ENCODE peak calls at places on chromosome 10, in nine cellular contexts. Y is OCI-LY7, U is GM23248, B is PC-3, X is GM23338, N is SK-N-SH, T is HCT116, C is neural progenitor cell, I is MM.1S. F is an unnamed sample.

GRCh38 chr10:57579926-57580325 is 687.8 kb downstream of the IPMK start:
- DNase-seq in N (peak; percentile 10), X (peak; percentile 86), C (peak; percentile 75), T (no peak), I (peak; percentile 48), U (peak; percentile 37), B (peak; percentile 78), Y (peak; percentile 8), F (peak; percentile 63)

GRCh38 chr10:23499317-23499716 is 60.4 kb downstream of the OTUD1 start:
- DNase-seq in Y (no peak), X (peak; percentile 12), B (no peak), I (no peak), C (no peak), N (no peak), T (no peak), U (no peak), F (no peak)

GRCh38 chr10:100828744-100829102 is 83.3 kb downstream of the PAX2 start:
- DNase-seq in I (peak; percentile 33), B (no peak), N (peak; percentile 82), X (peak; percentile 62), C (peak; percentile 70), U (peak; percentile 20), T (no peak), Y (peak; percentile 15), F (peak; percentile 49)

GRCh38 chr10:43362191-43362839 is 9.1 kb upstream of the FXYD4 start:
- DNase-seq in T (peak; percentile 96), C (peak; percentile 96), B (peak; percentile 47), U (peak; percentile 75), X (peak; percentile 97), Y (no peak), N (peak; percentile 98), I (peak; percentile 83), F (peak; percentile 97)

GRCh38 chr10:124559372-124560132 is 97.9 kb downstream of the LHPP start:
- DNase-seq in N (no peak), Y (no peak), I (no peak), T (no peak), X (no peak), B (no peak), C (no peak), U (no peak), F (no peak)

GRCh38 chr10:110141185-110141584 is 66.2 kb upstream of the MXI1 start:
- DNase-seq in N (no peak), Y (no peak), B (peak; percentile 9), U (peak; percentile 65), I (no peak), T (no peak), X (no peak), C (no peak), F (peak; percentile 44)

GRCh38 chr10:75272896-75273295 is 37.1 kb upstream of the COMTD1 start:
- DNase-seq in N (no peak), U (no peak), C (no peak), T (no peak), B (peak; percentile 81), I (no peak), Y (no peak), X (no peak), F (no peak)

GRCh38 chr10:71241899-71242620 is 29.7 kb downstream of the UNC5B start:
- DNase-seq in B (no peak), C (no peak), I (no peak), T (no peak), N (peak; percentile 55), Y (no peak), U (peak; percentile 36), X (no peak), F (no peak)

GRCh38 chr10:47034511-47035051 is 123.4 kb downstream of the PTPN20 start:
- DNase-seq in U (no peak), N (peak; percentile 90), C (no peak), Y (no peak), T (no peak), B (no peak), X (no peak), I (no peak), F (no peak)

GRCh38 chr10:1954339-1954738 is 217.0 kb upstream of the ADARB2 start:
- DNase-seq in I (no peak), B (no peak), C (no peak), N (no peak), U (no peak), T (no peak), X (no peak), Y (no peak), F (no peak)

GRCh38 chr10:75345738-75346137 is 55.8 kb downstream of the ZNF503 start:
- DNase-seq in U (no peak), X (no peak), C (no peak), I (no peak), N (no peak), B (no peak), T (no peak), Y (no peak), F (no peak)

GRCh38 chr10:91887075-91887899 is 22.0 kb downstream of the FGFBP3 start:
- DNase-seq in X (peak; percentile 97), T (no peak), N (peak; percentile 84), B (no peak), U (peak; percentile 57), I (peak; percentile 10), Y (no peak), C (peak; percentile 96), F (peak; percentile 74)

GRCh38 chr10:3193751-3194150 is 21.2 kb upstream of the PITRM1 start:
- DNase-seq in Y (no peak), N (no peak), I (no peak), U (no peak), X (no peak), C (no peak), B (no peak), T (no peak), F (no peak)

GRCh38 chr10:71980181-71981023 is 16.2 kb downstream of the CHST3 start:
- DNase-seq in T (no peak), X (no peak), N (peak; percentile 24), I (no peak), C (no peak), Y (no peak), U (peak; percentile 51), B (no peak), F (no peak)

GRCh38 chr10:16944961-16945360 is 127.7 kb upstream of the RSU1 start:
- DNase-seq in N (no peak), C (no peak), B (no peak), U (peak; percentile 30), Y (no peak), X (no peak), I (no peak), T (no peak), F (no peak)

GRCh38 chr10:97851341-97852001 is 1.8 kb downstream of the GOLGA7B start:
- DNase-seq in Y (peak; percentile 19), N (no peak), T (no peak), C (no peak), U (no peak), B (no peak), X (no peak), I (no peak), F (no peak)

GRCh38 chr10:101014230-101014884 is 14.7 kb downstream of the LZTS2 start:
- DNase-seq in B (peak; percentile 78), U (peak; percentile 75), C (peak; percentile 77), I (peak; percentile 62), T (no peak), N (peak; percentile 85), X (peak; percentile 85), Y (peak; percentile 65), F (peak; percentile 83)

GRCh38 chr10:129774082-129774735 is 189.9 kb downstream of the EBF3 start:
- DNase-seq in C (no peak), T (no peak), I (no peak), N (no peak), B (no peak), X (no peak), U (no peak), Y (no peak), F (no peak)
- TF ChIP-seq EZH2phosphoT487 in C (no peak), T (no peak), I (no peak), N (no peak), B (no peak), X (no peak), U (no peak), Y (no peak), F (no peak)

GRCh38 chr10:128080231-128080630 is 46.0 kb downstream of the MKI67 start:
- DNase-seq in N (no peak), X (no peak), U (no peak), Y (no peak), C (no peak), B (no peak), T (no peak), I (no peak), F (no peak)
- H4K20me1 ChIP-seq in N (no peaks in the 10 kb centered on the region), X (no peaks in the 10 kb centered on the region), U (no peaks in the 10 kb centered on the region), Y (no peaks in the 10 kb centered on the region), C (no peaks in the 10 kb centered on the region), B (no peaks in the 10 kb centered on the region), T (no peaks in the 10 kb centered on the region), I (no peaks in the 10 kb centered on the region), F (no peaks in the 10 kb centered on the region)

GRCh38 chr10:132521041-132521465 is 16.5 kb upstream of the INPP5A start:
- DNase-seq in U (no peak), I (no peak), N (peak; percentile 9), C (no peak), X (no peak), Y (no peak), B (no peak), T (no peak), F (no peak)

GRCh38 chr10:132518572-132519381 is 18.8 kb upstream of the INPP5A start:
- DNase-seq in C (peak; percentile 59), Y (no peak), U (no peak), T (peak; percentile 51), B (peak; percentile 70), N (no peak), I (no peak), X (peak; percentile 91), F (peak; percentile 86)

GRCh38 chr10:132521466-132522102 is 16.0 kb upstream of the INPP5A start:
- DNase-seq in X (no peak), B (no peak), U (no peak), I (no peak), Y (no peak), N (no peak), T (no peak), C (no peak), F (no peak)

GRCh38 chr10:132519382-132520146 is 18.0 kb upstream of the INPP5A start:
- DNase-seq in B (no peak), N (no peak), X (no peak), C (no peak), Y (no peak), T (no peak), I (no peak), U (no peak), F (no peak)

DNA sequence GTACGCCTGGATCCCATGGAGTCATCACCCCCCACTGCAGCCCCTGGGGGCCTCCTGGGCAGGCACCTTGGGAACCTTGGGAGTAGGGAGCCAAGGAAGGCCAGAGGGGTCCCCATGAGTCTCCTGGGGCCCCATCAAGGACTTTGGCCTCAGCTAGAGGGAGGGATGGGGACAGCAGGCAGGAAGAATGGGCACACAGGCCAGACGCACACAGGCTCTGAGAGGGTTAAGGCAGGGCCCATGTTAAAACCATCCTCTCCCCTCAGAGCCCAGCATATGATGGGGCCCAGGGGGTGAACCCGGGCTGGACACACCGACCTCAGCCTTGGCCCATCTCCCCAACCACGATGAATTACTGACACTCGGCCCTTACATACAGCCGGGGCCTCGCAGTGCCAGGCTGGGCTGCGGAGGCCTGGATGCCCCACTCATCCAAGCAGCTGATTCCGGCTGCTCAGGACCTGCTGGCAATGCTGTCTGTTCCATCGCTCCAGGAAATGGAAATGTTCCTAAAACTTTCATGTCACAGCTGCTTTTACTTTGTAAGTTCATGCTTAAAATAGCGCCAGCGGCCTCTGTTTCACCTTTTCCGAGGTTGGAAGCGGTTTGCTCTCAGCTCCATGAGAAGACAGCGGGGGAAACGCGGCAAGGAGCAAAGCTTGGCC is 17.3 kb upstream of the INPP5A start:
- DNase-seq in B (no peak), C (no peak), N (no peak), Y (no peak), X (no peak), U (peak; percentile 85), T (no peak), I (no peak), F (peak; percentile 74)
- H3K4me3 ChIP-seq in B (no peak overlapping the region), C (no peak overlapping the region), N (no peak overlapping the region), Y (no peak overlapping the region), X (no peak overlapping the region), U (no peak overlapping the region), T (no peak overlapping the region), I (no peak overlapping the region), F (no peak overlapping the region)

GRCh38 chr10:111208951-111209350 is 132.1 kb downstream of the ADRA2A start:
- DNase-seq in U (no peak), C (no peak), B (no peak), I (no peak), N (no peak), Y (no peak), T (no peak), X (no peak), F (no peak)
- TF ChIP-seq EZH2phosphoT487 in U (no peak), C (no peak), B (no peak), I (no peak), N (no peak), Y (no peak), T (no peak), X (no peak), F (no peak)